ENCODE peak calls at places on chromosomes 16 and 17, in four cellular contexts. X is lung; U is CD8-positive, alpha-beta T cell; O is sigmoid colon. D is an unnamed sample.

GRCh38 chr16:15807603-15808009 is 49.2 kb downstream of the MYH11 start:
- DNase-seq in X (no peak), U (no peak), O (peak; percentile 88), D (no peak)

GRCh38 chr16:54135361-54136275 is 151.0 kb downstream of the IRX3 start:
- DNase-seq in X (no peak), U (no peak), O (no peak), D (no peak)

GRCh38 chr17:82804442-82805191 is 35.2 kb downstream of the ZNF750 start:
- DNase-seq in X (peak; percentile 44), U (no peak), O (peak; percentile 95), D (peak; percentile 59)

GRCh38 chr16:57235128-57236092 is 9.6 kb upstream of the ARL2BP start:
- DNase-seq in X (no peak), U (no peak), O (no peak), D (no peak)

GRCh38 chr17:29870836-29871430 is 59.1 kb downstream of the SSH2 start:
- DNase-seq in X (no peak), U (no peak), O (no peak), D (peak; percentile 95)

GRCh38 chr17:62668091-62668804 is 40.8 kb downstream of the MRC2 start:
- DNase-seq in X (no peak), U (no peak), O (no peak), D (no peak)

GRCh38 chr17:76793775-76794174 is 55.9 kb downstream of the MFSD11 start:
- DNase-seq in X (no peak), U (no peak), O (no peak), D (peak; percentile 34)

GRCh38 chr16:1324286-1324826 is 9.1 kb upstream of the BAIAP3 start:
- DNase-seq in X (no peak), U (no peak), O (no peak), D (no peak)

GRCh38 chr16:2162676-2163118 is 7.1 kb downstream of the TRAF7 start:
- DNase-seq in X (no peak), U (no peak), O (no peak), D (no peak)

GRCh38 chr16:70430667-70431536 is 8.0 kb downstream of the ST3GAL2 start:
- DNase-seq in X (no peak), U (peak; percentile 49), O (no peak), D (no peak)

GRCh38 chr17:78678711-78679110 is 101.5 kb upstream of the DNAH17 start:
- DNase-seq in X (no peak), U (no peak), O (no peak), D (no peak)

GRCh38 chr17:67365762-67366192 is 600 bp downstream of the PSMD12 start:
- DNase-seq in X (no peak), U (no peak), O (no peak), D (peak; percentile 17)

GRCh38 chr17:37179893-37180292 is 195.9 kb upstream of the C17orf78 start:
- DNase-seq in X (no peak), U (no peak), O (no peak), D (no peak)

GRCh38 chr17:33523577-33523981 is 230.5 kb upstream of the ASIC2 start:
- DNase-seq in X (no peak), U (no peak), O (peak; percentile 74), D (no peak)

GRCh38 chr16:84973226-84973625 is 38.1 kb downstream of the ZDHHC7 start:
- DNase-seq in X (no peak), U (no peak), O (no peak), D (no peak)

GRCh38 chr17:78925234-78925633 is at the start of gene TIMP2:
- DNase-seq in X (peak; percentile 88), U (peak; percentile 61), O (peak; percentile 98), D (peak; percentile 95)

GRCh38 chr17:5800646-5801045 is 216.3 kb upstream of the NLRP1 start:
- DNase-seq in X (no peak), U (no peak), O (no peak), D (no peak)

GRCh38 chr16:47045023-47045422 is 71.5 kb upstream of the DNAJA2 start:
- DNase-seq in X (no peak), U (no peak), O (no peak), D (no peak)

GRCh38 chr16:871562-872330 is 71.2 kb upstream of the GNG13 start:
- DNase-seq in X (no peak), U (no peak), O (peak; percentile 60), D (no peak)

GRCh38 chr17:56751145-56751743 is 82.5 kb downstream of the C17orf67 start:
- DNase-seq in X (no peak), U (no peak), O (no peak), D (no peak)

GRCh38 chr17:68238488-68238887 is 9.4 kb upstream of the AMZ2 start:
- DNase-seq in X (no peak), U (no peak), O (no peak), D (no peak)

GRCh38 chr16:65618335-65618734 is 496.5 kb upstream of the CDH11 start:
- DNase-seq in X (no peak), U (no peak), O (no peak), D (no peak)

GRCh38 chr16:86924537-86924936 is 346.2 kb downstream of the FOXL1 start:
- DNase-seq in X (no peak), U (no peak), O (no peak), D (no peak)

GRCh38 chr16:24347556-24347955 is 91.4 kb downstream of the CACNG3 start:
- DNase-seq in X (no peak), U (no peak), O (no peak), D (no peak)

GRCh38 chr16:5027086-5027485 is 6.6 kb downstream of the NAGPA start:
- DNase-seq in X (no peak), U (no peak), O (no peak), D (no peak)
- H3K4me1 ChIP-seq in X (no peaks in the 10 kb centered on the region), U (no peaks in the 10 kb centered on the region), O (no peaks in the 10 kb centered on the region), D (no peaks in the 10 kb centered on the region)

GRCh38 chr16:74836111-74836671 is 61.6 kb upstream of the FA2H start:
- DNase-seq in X (no peak), U (no peak), O (no peak), D (no peak)
- H3K27ac ChIP-seq in X (no peak overlapping the region), U (no peak overlapping the region), O (no peak overlapping the region), D (no peak overlapping the region)

GRCh38 chr17:80649672-80650338 is 105.2 kb downstream of the RPTOR start:
- DNase-seq in X (peak; percentile 47), U (peak; percentile 54), O (no peak), D (peak; percentile 76)
- H3K4me1 ChIP-seq in X (peaks cover 6% of the 10 kb centered on the region), U (peaks cover 46% of the 10 kb centered on the region), O (no peaks in the 10 kb centered on the region), D (peaks cover 21% of the 10 kb centered on the region)

DNA sequence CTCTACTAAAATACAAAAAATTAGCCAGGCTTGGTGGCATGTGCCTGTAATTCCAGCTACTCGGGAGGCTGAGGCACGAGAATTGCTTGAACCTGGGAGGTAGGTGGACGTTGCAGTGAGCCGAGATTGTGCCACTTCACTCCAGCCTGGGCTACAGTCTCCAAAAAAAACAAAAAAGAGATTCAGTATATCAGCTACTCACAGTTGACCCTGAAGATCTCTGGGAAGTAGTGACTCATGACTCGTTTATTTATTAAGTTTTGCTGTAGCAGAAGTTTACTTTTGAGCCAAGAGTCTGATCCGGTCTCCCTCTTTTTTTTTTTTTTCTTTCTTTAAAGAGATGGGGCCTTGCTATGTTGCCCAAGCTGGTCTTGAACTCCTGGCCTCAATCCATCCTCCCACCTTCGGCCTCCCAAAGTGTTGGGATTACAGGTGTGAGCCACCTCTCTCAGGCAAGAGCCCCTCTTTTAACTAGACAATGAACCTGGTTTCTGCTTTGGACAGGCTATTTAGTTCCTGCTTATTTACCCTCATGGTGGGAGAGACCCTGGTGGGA is 4.4 kb downstream of the MVP start:
- DNase-seq in X (no peak), U (no peak), O (no peak), D (no peak)
- H3K27ac ChIP-seq in X (peak overlapping the region; percentile 47), U (no peak overlapping the region), O (peak overlapping the region; percentile 78), D (peak overlapping the region; percentile 57)

GRCh38 chr16:51237861-51238378 is 86.8 kb upstream of the SALL1 start:
- DNase-seq in X (no peak), U (no peak), O (no peak), D (no peak)
- H3K4me1 ChIP-seq in X (no peaks in the 10 kb centered on the region), U (no peaks in the 10 kb centered on the region), O (no peaks in the 10 kb centered on the region), D (no peaks in the 10 kb centered on the region)

D was measured in SJCRH30.